ENCODE peak calls at places on chromosomes 13 and 19, in six cellular contexts. E is fibroblast of lung, L is PC-9, R is mammary epithelial cell, U is astrocyte, B is A673. H is an unnamed sample.
A peak's percentile ranks its signal among the peaks of the same experiment; 100 is the strongest.

GRCh38 chr13:45142440-45143345 is 22.4 kb downstream of the GTF2F2 start:
- DNase-seq in E (peak; percentile 34), U (no peak), R (peak; percentile 81), B (peak; percentile 78), L (peak; percentile 86), H (no peak)

GRCh38 chr13:89375839-89376238 is 1704.7 kb downstream of the SLITRK5 start:
- DNase-seq in E (peak; percentile 79), R (peak; percentile 32), B (peak; percentile 35), U (peak; percentile 73), L (no peak), H (no peak)

GRCh38 chr19:43779147-43779819 is 1.5 kb downstream of the KCNN4 start:
- DNase-seq in R (peak; percentile 51), U (no peak), L (peak; percentile 80), B (no peak), E (no peak), H (no peak)

GRCh38 chr13:58960909-58961308 is 1202.8 kb downstream of the DIAPH3 start:
- DNase-seq in B (peak; percentile 30), L (no peak), E (peak; percentile 41), U (peak; percentile 15), R (no peak), H (peak; percentile 45)

GRCh38 chr19:39941615-39942507 is 7.4 kb upstream of the FCGBP start:
- DNase-seq in L (peak; percentile 56), E (peak; percentile 34), R (peak; percentile 55), U (peak; percentile 27), B (peak; percentile 94), H (no peak)

GRCh38 chr13:40379794-40380608 is 286.4 kb downstream of the FOXO1 start:
- DNase-seq in L (no peak), U (no peak), B (no peak), R (no peak), E (no peak), H (peak; percentile 72)

GRCh38 chr19:57280913-57281425 is 684 bp downstream of the ZNF460 start:
- DNase-seq in E (peak; percentile 15), U (no peak), B (peak; percentile 21), R (peak; percentile 46), L (peak; percentile 43), H (no peak)

GRCh38 chr13:42594577-42595571 is 20.9 kb downstream of the TNFSF11 start:
- DNase-seq in R (peak; percentile 48), L (peak; percentile 56), B (peak; percentile 77), U (peak; percentile 10), E (peak; percentile 27), H (peak; percentile 89)

GRCh38 chr13:50521750-50522149 is 321.7 kb downstream of the DLEU7 start:
- DNase-seq in B (peak; percentile 19), U (no peak), R (no peak), E (peak; percentile 49), L (no peak), H (no peak)

GRCh38 chr19:5804516-5805464 is at the start of gene NRTN:
- DNase-seq in R (no peak), B (peak; percentile 61), E (no peak), U (no peak), L (no peak), H (peak; percentile 75)
- TF ChIP-seq EZH2 in R (no peak), B (no peak), E (peak; percentile 80), U (peak; percentile 48), L (no peak), H (no peak)

DNA sequence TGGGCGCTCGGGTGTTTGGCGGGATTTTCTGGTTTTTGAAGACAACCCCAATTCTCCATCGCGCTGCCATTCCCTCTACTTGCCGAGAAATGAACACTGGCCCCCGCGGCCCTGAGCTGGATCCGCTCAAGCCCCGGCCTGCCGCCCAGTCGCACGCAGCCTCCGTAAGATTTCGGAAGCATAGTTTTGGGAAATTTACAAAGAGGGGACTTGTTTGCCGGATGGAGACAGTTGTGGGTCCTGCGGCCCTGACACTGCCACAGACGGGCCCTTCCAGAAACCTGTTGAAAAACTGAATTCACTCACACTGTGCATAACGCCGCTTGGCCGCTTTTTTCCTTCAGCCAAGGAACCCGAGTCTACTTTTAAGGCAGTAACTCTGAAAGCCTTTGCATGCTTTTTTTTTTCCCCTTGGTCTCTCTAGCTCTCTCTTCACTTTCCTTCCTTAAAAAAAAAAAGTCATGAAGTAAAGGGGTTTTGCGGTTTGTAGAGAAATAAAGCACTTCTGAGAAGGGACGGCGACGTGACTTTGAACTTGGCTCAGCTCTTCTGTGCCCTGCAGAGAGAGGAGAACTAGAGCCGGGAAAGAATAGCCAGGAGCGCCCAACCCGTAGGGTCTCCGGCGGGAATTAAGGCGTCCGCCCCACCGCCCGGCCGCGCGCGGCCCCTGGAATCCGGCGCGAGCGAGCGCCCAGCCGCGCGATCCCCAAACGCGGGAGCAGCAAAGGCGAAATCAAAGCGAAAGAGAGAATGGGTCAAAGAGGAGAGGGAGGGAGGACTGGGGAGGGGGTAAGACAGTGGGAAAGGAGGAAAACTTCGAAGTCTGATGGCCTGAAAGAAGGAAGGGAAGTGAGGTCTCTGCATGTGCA is 3.4 kb upstream of the ZIC2 start:
- DNase-seq in U (no peak), R (no peak), E (no peak), L (no peak), B (no peak), H (peak; percentile 82)
- TF ChIP-seq EZH2 in U (no peak), R (no peak), E (peak; percentile 43), L (no peak), B (no peak), H (peak; percentile 71)

DNA sequence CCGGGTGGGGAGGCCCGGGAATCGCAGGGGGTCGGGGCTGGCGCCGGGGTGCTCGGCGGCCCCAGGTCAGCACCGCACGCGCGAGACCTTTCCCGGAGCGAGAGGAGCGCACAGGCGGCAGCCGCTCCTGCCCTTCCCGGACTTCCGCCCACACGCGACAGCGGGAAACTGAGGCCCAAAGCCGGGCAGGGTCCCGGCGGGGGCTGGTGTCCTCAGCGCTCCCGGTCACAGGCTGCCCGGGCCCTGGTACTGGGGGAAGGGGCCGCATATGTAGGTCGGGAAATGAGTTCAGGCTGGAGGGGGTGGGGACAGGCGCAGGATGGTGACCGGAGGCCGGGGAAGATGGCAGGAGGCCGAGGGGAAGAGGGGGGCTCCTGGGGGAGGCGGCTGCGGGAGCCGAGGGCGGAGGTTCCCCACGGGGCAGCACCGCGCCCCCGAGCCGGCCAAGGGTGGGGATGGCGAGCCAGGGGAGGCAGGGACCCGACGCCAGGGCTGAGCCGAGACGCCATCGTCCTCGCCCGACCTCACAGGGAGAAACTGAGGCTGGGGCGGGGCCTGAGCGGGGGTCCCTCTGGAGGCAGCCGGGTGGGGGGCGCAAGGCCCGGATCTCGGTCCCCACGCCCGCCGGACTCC is 662 bp downstream of the CBARP start:
- DNase-seq in R (no peak), B (no peak), E (no peak), U (no peak), L (no peak), H (no peak)
- TF ChIP-seq EZH2 in R (no peak), B (no peak), E (no peak), U (no peak), L (no peak), H (no peak)

GRCh38 chr19:7505288-7505681 is 10.6 kb upstream of the ZNF358 start:
- DNase-seq in L (no peak), U (no peak), B (no peak), R (no peak), E (no peak), H (peak; percentile 56)
- TF ChIP-seq EZH2 in L (no peak), U (no peak), B (no peak), R (no peak), E (no peak), H (no peak)

GRCh38 chr19:8576273-8576993 is 809 bp downstream of the MYO1F start:
- DNase-seq in U (no peak), B (no peak), E (no peak), L (peak; percentile 33), R (no peak), H (no peak)
- TF ChIP-seq EZH2 in U (no peak), B (no peak), E (no peak), L (no peak), R (no peak), H (no peak)

GRCh38 chr13:77620138-77620537 is 77.3 kb upstream of the SLAIN1 start:
- DNase-seq in E (no peak), B (peak; percentile 68), R (no peak), U (no peak), L (no peak), H (no peak)

GRCh38 chr13:77611068-77611467 is 75.6 kb downstream of the SCEL start:
- DNase-seq in B (no peak), L (no peak), U (no peak), R (no peak), E (no peak), H (no peak)

GRCh38 chr13:77619655-77620054 is 77.8 kb upstream of the SLAIN1 start:
- DNase-seq in L (no peak), E (no peak), R (no peak), U (no peak), B (peak; percentile 49), H (no peak)

DNA sequence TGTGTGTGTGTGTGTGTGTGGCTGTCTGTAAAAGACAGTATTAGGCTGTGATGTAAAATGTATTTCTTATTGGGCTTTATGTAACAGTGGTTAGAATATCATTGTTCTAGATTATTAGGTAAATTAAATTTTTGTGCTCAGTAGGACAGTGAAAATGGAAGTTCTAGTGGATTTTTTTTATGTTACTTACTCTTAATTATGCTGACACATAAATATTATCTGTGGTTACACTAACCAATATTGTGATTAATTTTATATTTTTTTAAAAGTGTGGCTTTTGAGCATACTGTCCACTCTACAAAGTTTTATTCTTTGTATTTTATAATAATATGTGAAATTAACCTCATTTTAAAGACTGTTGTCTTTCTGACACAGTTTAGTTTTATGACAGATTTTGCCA is 80.5 kb downstream of the SCEL start:
- DNase-seq in U (no peak), E (no peak), L (no peak), B (no peak), R (no peak), H (no peak)
- TF ChIP-seq EZH2 in U (no peak), E (no peak), L (no peak), B (no peak), R (no peak), H (no peak)

DNA sequence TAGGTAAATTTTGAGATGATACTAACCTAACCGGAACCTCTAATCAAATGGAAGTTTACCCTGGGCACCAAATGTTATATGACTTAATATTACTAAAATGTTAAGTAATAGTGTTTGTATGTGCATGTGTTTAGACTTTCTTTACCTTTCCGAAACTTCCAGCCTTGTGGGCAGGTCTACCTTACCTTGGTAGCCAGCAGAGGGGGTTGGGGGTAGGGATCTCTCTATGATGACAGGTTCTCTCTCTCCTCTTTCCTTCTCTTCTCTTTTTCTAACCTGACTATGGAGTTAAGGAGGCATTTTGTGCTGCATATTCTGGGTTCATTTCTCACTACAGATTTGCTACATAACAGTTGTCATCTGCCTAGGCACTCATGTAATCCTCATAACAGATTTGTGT is 6.8 kb upstream of the FRY start:
- DNase-seq in E (no peak), R (no peak), B (no peak), U (no peak), L (no peak), H (peak; percentile 22)
- TF ChIP-seq EZH2 in E (no peak), R (no peak), B (no peak), U (no peak), L (no peak), H (no peak)

DNA sequence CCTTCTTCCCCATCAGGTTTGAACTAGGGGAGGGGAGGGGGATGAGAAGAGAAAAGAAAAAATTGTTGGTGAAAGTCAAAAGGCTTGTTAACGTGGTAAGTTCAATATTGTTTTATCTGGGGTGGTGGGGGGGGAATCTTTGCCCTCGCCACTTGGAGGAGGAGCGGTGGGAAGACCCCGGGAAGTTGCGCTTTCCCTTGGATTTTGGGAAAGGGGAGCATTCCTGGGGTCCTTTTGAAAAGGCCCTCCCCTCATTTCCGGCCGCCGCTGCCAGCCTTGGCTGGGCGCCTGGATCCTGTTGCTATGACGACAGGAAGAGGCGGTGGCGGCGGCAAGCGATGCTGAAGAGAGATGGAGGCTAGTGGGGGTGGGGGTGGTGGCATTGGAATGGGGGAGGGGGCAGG is 4.6 kb upstream of the CACNG8 start:
- DNase-seq in R (no peak), U (no peak), B (peak; percentile 78), L (no peak), E (no peak), H (peak; percentile 96)
- TF ChIP-seq EZH2 in R (no peak), U (no peak), B (no peak), L (no peak), E (no peak), H (no peak)

H was measured in GM23338.